ENCODE peak calls at places on chromosome 9, in six cellular contexts. R is K562, A is endothelial cell of umbilical vein, K is suprapubic skin, Z is SK-N-SH, L is breast epithelium. B is an unnamed sample. For H3K4me1, the result is how much of the 10 kb centered on the place peaks cover.

GRCh38 chr9:70601000-70601929 is 186.8 kb upstream of the KLF9 start:
- DNase-seq in R (no peak), A (peak), K (peak), Z (peak), L (peak), B (peak)

GRCh38 chr9:70297141-70297540 is 38.4 kb downstream of the SMC5 start:
- DNase-seq in R (no peak), A (no peak), K (no peak), Z (no peak), L (no peak), B (no peak)

GRCh38 chr9:123238364-123238763 is 30.0 kb downstream of the STRBP start:
- DNase-seq in R (no peak), A (no peak), K (no peak), Z (no peak), L (no peak), B (no peak)

GRCh38 chr9:78821126-78821822 is 524.3 kb downstream of the PSAT1 start:
- DNase-seq in R (peak), A (peak), K (no peak), Z (peak), L (no peak), B (no peak)

GRCh38 chr9:125807065-125807464 is 59.9 kb downstream of the PBX3 start:
- DNase-seq in R (no peak), A (no peak), K (no peak), Z (no peak), L (no peak), B (no peak)

GRCh38 chr9:95095619-95096355 is 221.7 kb downstream of the FANCC start:
- DNase-seq in R (no peak), A (no peak), K (no peak), Z (peak), L (no peak), B (no peak)

GRCh38 chr9:112532427-112532826 is 45.8 kb downstream of the KIAA1958 start:
- DNase-seq in R (no peak), A (no peak), K (no peak), Z (no peak), L (no peak), B (no peak)

GRCh38 chr9:130493021-130493420 is 48.3 kb downstream of the ASS1 start:
- DNase-seq in R (no peak), A (no peak), K (no peak), Z (no peak), L (no peak), B (no peak)

GRCh38 chr9:91025856-91026255 is 224.2 kb downstream of the SYK start:
- DNase-seq in R (no peak), A (no peak), K (no peak), Z (no peak), L (no peak), B (no peak)

GRCh38 chr9:35071814-35072460 is 488 bp downstream of the VCP start:
- DNase-seq in R (peak), A (peak), K (peak), Z (peak), L (peak), B (peak)

GRCh38 chr9:31608881-31609280 is 775.6 kb upstream of the ACO1 start:
- DNase-seq in R (no peak), A (peak), K (no peak), Z (no peak), L (no peak), B (no peak)

GRCh38 chr9:111783424-111783823 is 11.3 kb downstream of the SHOC1 start:
- DNase-seq in R (no peak), A (no peak), K (no peak), Z (no peak), L (no peak), B (no peak)

GRCh38 chr9:111598730-111599091 is 736 bp downstream of the PTGR1 start:
- DNase-seq in R (no peak), A (peak), K (no peak), Z (no peak), L (peak), B (peak)

GRCh38 chr9:123412171-123412820 is 56.3 kb downstream of the CRB2 start:
- DNase-seq in R (no peak), A (no peak), K (no peak), Z (no peak), L (no peak), B (no peak)

GRCh38 chr9:21788752-21789151 is 13.7 kb upstream of the MTAP start:
- DNase-seq in R (no peak), A (no peak), K (no peak), Z (no peak), L (no peak), B (no peak)

GRCh38 chr9:16883586-16883985 is 13.1 kb upstream of the BNC2 start:
- DNase-seq in R (no peak), A (no peak), K (no peak), Z (no peak), L (no peak), B (no peak)

GRCh38 chr9:16885896-16886295 is 15.4 kb upstream of the BNC2 start:
- DNase-seq in R (no peak), A (no peak), K (no peak), Z (no peak), L (no peak), B (no peak)

GRCh38 chr9:16888594-16888993 is 18.1 kb upstream of the BNC2 start:
- DNase-seq in R (no peak), A (no peak), K (no peak), Z (no peak), L (no peak), B (no peak)

GRCh38 chr9:16884373-16884772 is 13.9 kb upstream of the BNC2 start:
- DNase-seq in R (no peak), A (no peak), K (no peak), Z (no peak), L (no peak), B (no peak)

DNA sequence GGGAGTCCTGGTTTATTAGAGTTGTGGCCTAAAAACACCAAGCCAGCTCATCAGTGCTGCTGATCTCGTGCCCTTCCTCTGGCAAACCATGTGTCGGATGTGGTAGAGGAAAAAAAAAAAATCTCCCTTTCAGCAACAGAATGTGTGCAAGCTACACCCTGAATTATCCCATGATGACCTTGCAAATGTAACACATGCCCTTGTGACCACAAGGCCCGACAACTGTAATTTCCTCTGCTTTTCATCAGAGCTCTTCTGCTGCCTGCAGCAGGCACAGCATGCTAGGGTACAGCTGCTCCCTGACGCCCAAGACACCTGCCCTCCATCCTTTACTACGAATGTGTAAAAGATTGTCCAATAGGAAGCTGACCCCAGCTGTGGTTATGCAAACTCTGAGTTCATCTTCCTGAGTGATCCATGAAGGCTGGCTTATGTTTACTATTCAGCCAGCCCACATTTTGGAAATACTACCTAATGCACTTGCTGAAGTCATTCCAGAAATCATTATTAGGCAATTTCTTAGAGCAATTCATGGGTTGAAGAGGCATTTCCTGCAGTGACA is 14.6 kb upstream of the BNC2 start:
- DNase-seq in R (no peak), A (no peak), K (no peak), Z (peak), L (no peak), B (no peak)
- TF ChIP-seq POLR2AphosphoS5 in R (no peak), A (no peak), K (no peak), Z (no peak), L (no peak), B (no peak)

GRCh38 chr9:129354498-129354897 is 176.4 kb upstream of the IER5L start:
- DNase-seq in R (no peak), A (no peak), K (no peak), Z (no peak), L (no peak), B (no peak)

GRCh38 chr9:129352157-129352870 is 174.3 kb upstream of the IER5L start:
- DNase-seq in R (peak), A (no peak), K (no peak), Z (peak), L (no peak), B (no peak)

GRCh38 chr9:129355641-129356040 is 177.6 kb upstream of the IER5L start:
- DNase-seq in R (no peak), A (no peak), K (no peak), Z (no peak), L (no peak), B (no peak)

GRCh38 chr9:129351642-129352151 is 173.6 kb upstream of the IER5L start:
- DNase-seq in R (peak), A (no peak), K (no peak), Z (peak), L (no peak), B (no peak)

DNA sequence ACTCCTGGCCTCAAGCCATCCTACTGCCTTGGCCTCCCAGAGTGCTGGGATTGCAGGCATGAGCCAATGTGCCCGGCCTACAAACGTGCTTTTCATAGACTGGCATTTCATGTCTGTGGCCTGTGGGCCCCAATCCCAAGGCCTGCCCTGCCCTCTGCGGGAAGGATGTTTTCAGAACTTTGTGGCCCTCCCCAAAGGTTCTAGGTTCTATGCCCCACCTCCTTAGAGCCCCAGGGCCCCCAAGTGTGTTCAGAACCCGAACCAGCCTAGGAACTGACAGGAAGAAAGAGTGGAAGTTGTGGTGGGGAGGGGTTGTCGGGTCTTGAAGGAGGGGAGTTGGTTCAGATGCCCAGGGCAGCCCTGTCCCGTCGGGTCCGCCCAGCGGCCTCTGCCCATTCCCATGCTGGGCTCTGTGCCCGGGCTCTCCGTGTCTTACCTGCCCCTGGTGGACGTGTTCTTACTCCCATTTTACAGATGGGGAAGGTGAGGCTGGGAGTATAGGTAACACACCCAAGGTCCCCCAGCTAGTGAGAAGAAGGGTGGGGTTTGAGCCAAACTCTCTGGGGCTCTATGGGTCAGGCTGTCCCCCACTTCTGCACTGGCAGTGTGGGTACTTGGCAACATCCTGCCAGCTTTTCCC is 175.8 kb upstream of the IER5L start:
- DNase-seq in R (no peak), A (no peak), K (no peak), Z (no peak), L (no peak), B (no peak)
- H3K4me1 ChIP-seq in R (under half), A (under half), K (under half), Z (under half), L (under half), B (under half)

GRCh38 chr9:36471359-36471758 is 71.3 kb upstream of the RNF38 start:
- DNase-seq in R (no peak), A (peak), K (no peak), Z (no peak), L (no peak), B (no peak)
- TF ChIP-seq POLR2AphosphoS5 in R (no peak), A (no peak), K (no peak), Z (no peak), L (no peak), B (no peak)

GRCh38 chr9:23496827-23497226 is 329.2 kb downstream of the ELAVL2 start:
- DNase-seq in R (no peak), A (no peak), K (no peak), Z (no peak), L (no peak), B (no peak)

DNA sequence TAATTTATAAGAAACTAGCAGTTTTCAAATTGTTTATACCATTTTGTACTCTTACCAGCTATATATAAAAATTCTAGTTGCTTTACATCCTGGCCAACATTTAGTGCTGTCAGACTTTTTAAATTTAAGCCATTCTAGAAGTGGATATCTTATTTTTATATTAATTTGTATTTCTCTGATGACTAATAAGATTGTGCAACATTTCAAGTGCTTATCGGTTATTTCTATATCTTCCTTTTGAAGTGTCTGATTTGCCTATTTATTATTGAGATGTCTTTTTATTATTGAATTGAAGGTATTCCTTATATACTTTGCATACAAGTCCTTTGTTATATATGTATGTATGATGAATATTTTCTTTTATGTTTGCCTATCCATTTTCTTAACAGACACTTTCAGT is 324.0 kb downstream of the ELAVL2 start:
- DNase-seq in R (no peak), A (no peak), K (no peak), Z (no peak), L (no peak), B (no peak)
- H3K4me1 ChIP-seq in R (under half), A (under half), K (under half), Z (under half), L (under half), B (under half)

GRCh38 chr9:129485140-129485758 is 135.7 kb downstream of the C9orf50 start:
- DNase-seq in R (no peak), A (no peak), K (no peak), Z (no peak), L (no peak), B (no peak)
- TF ChIP-seq POLR2AphosphoS5 in R (no peak), A (no peak), K (no peak), Z (no peak), L (no peak), B (no peak)

DNA sequence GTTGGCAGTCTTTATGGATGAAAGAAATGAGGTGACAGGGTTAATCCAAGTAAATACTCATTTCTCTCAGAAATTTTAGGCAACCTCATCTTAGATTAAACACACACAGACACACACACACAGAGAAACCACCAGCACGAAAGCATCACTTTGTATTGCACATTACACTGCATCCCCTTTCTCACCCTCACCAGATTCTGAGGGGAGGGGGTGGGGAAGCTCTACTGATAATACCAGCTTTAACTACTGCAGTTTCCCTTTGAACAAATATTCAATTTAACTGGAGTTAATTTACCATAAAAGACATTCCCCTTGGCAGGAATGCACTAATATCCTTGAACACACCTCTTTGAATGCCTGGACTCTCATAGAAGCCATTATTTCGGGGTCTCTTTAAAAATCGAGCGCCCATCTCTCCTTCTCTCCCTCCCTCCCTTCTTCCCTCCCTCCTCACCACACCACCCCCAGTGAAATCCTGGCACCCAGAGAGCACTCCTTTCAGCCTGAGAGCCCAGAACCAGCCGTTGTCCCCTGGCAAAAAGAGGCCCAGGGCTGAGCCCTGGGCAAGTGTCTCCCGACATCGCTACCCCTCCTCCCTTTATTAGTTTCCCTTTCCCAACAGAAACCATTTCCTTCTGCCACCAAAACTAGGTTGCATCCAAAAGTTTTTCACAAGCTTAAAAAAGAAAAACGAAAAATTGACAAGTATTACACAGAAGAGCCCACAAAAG is 2.8 kb upstream of the NFIB start:
- DNase-seq in R (no peak), A (peak), K (no peak), Z (no peak), L (no peak), B (no peak)
- H3K4me1 ChIP-seq in R (under half), A (half or more), K (half or more), Z (under half), L (under half), B (under half)

B was measured in prostate gland.